ENCODE peak calls at places on chromosomes 13 and 19, in eight cellular contexts. O, W, U, B, N, C, F and J are unnamed samples.

GRCh38 chr19:10417598-10418280 is 2.6 kb upstream of the PDE4A start:
- DNase-seq in O (no peak), W (no peak), U (no peak), B (no peak), N (no peak), C (no peak), F (no peak), J (no peak)

GRCh38 chr13:44136693-44137268 is 236.8 kb upstream of the SERP2 start:
- DNase-seq in O (no peak), W (no peak), U (no peak), B (no peak), N (no peak), C (no peak), F (no peak), J (no peak)

GRCh38 chr13:28357247-28357825 is 137.6 kb downstream of the FLT1 start:
- DNase-seq in O (no peak), W (no peak), U (no peak), B (no peak), N (no peak), C (no peak), F (no peak), J (no peak)

GRCh38 chr19:42443944-42444398 is 1.2 kb upstream of the CXCL17 start:
- DNase-seq in O (no peak), W (no peak), U (no peak), B (no peak), N (no peak), C (peak), F (no peak), J (no peak)

GRCh38 chr13:102591988-102592781 is 4.6 kb upstream of the TPP2 start:
- DNase-seq in O (peak), W (peak), U (peak), B (peak), N (peak), C (peak), F (peak), J (peak)

GRCh38 chr13:114027046-114027760 is 53.3 kb upstream of the C13orf46 start:
- DNase-seq in O (peak), W (no peak), U (no peak), B (no peak), N (no peak), C (no peak), F (no peak), J (peak)

GRCh38 chr19:676343-677105 is at the start of gene FSTL3:
- DNase-seq in O (peak), W (no peak), U (no peak), B (peak), N (no peak), C (no peak), F (no peak), J (no peak)

GRCh38 chr13:25652764-25653163 is 281.0 kb downstream of the ATP8A2 start:
- DNase-seq in O (no peak), W (no peak), U (no peak), B (no peak), N (no peak), C (no peak), F (no peak), J (no peak)

GRCh38 chr19:42284066-42284501 is 15.0 kb downstream of the CIC start:
- DNase-seq in O (peak), W (peak), U (peak), B (peak), N (peak), C (peak), F (peak), J (peak)

GRCh38 chr13:79936368-79937136 is 404.4 kb downstream of the SPRY2 start:
- DNase-seq in O (peak), W (no peak), U (no peak), B (no peak), N (no peak), C (no peak), F (peak), J (peak)

GRCh38 chr19:44549507-44549906 is 20.0 kb upstream of the CEACAM20 start:
- DNase-seq in O (no peak), W (no peak), U (no peak), B (no peak), N (no peak), C (no peak), F (no peak), J (no peak)

GRCh38 chr19:1773173-1773572 is 19.9 kb downstream of the ONECUT3 start:
- DNase-seq in O (no peak), W (no peak), U (no peak), B (no peak), N (no peak), C (no peak), F (peak), J (peak)

GRCh38 chr13:93963266-93964131 is 516.0 kb downstream of the DCT start:
- DNase-seq in O (peak), W (no peak), U (no peak), B (no peak), N (no peak), C (no peak), F (peak), J (peak)

DNA sequence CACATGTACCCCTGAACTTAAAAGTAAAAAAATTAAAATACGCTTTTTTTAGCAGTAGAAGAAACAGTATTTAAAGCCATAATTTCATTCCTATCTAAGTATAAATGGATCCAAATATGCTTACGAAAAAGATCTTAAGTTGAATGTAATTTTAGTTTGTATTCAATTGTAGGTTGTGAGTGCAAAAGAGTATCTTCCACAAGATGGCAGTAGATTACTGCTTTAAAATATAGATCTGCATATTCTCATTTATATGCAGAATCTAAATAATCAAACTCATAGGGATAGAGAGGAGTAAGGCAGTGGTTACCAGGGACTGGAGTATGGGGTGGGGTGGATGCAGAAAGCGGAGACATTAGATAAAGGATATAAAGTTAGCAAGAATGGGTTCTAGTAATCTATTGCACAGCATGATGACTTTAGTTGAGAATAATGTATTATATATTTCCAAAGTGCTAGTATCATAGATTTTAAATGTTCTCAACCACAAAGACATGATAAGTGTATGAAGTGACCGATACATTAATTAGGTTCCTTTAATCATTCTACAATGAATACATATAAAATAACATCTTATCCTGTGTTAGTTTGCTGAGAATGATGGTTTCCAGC is 14.2 kb downstream of the OR7A17 start:
- DNase-seq in O (peak), W (peak), U (no peak), B (no peak), N (no peak), C (no peak), F (peak), J (peak)
- TF ChIP-seq CTCF in O (peak), W (peak), U (peak), B (no peak), N (peak), C (no peak), F (peak), J (peak)

GRCh38 chr13:103903790-103904189 is 837.6 kb upstream of the SLC10A2 start:
- DNase-seq in O (no peak), W (no peak), U (no peak), B (no peak), N (no peak), C (no peak), F (no peak), J (no peak)

GRCh38 chr13:103895835-103896520 is 829.8 kb upstream of the SLC10A2 start:
- DNase-seq in O (no peak), W (no peak), U (no peak), B (no peak), N (no peak), C (no peak), F (no peak), J (no peak)

GRCh38 chr13:103898481-103898880 is 832.3 kb upstream of the SLC10A2 start:
- DNase-seq in O (no peak), W (no peak), U (no peak), B (no peak), N (no peak), C (no peak), F (no peak), J (no peak)
- TF ChIP-seq CTCF in O (no peak), W (no peak), U (no peak), B (no peak), N (no peak), C (no peak), F (no peak), J (no peak)

DNA sequence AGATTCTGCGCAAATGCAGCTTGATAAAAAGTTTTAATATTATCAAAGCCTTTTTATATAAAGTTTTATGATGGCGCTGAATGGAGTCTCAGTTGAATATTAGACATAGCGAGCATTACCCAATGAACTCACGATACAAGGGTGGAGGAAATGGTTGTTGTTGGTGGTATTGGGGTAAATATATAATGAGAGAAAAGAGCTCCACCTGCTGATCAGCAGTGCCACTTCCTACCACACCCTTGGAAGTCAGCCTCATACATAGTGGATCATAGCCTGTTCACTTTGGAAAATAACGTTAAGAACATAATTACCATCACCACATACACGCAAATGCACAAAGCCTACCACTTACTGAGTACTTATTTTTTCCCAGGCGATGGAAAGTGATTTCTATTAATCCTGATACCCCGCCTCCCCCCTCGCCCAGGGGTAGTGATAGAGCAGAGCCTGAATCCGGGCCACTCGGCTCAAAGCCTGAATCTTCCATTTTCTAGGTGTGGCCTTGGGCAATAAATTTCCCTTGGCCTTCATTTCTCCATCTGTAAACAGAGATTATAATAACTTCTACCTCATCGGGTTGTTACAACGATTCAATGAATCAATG is 358.3 kb downstream of the KLF5 start:
- DNase-seq in O (peak), W (peak), U (no peak), B (no peak), N (peak), C (no peak), F (no peak), J (peak)
- TF ChIP-seq CTCF in O (peak), W (peak), U (no peak), B (no peak), N (no peak), C (no peak), F (peak), J (no peak)

GRCh38 chr19:49528211-49528771 is 488 bp downstream of the RCN3 start:
- DNase-seq in O (peak), W (no peak), U (no peak), B (peak), N (no peak), C (no peak), F (peak), J (peak)

GRCh38 chr19:49534632-49535385 is 7.0 kb downstream of the RCN3 start:
- DNase-seq in O (no peak), W (no peak), U (no peak), B (no peak), N (no peak), C (no peak), F (no peak), J (no peak)

GRCh38 chr19:49524812-49525455 is 2.9 kb upstream of the RCN3 start:
- DNase-seq in O (no peak), W (no peak), U (no peak), B (no peak), N (no peak), C (no peak), F (no peak), J (no peak)

GRCh38 chr19:49533551-49534488 is 6.0 kb downstream of the RCN3 start:
- DNase-seq in O (peak), W (peak), U (peak), B (peak), N (peak), C (peak), F (peak), J (peak)

DNA sequence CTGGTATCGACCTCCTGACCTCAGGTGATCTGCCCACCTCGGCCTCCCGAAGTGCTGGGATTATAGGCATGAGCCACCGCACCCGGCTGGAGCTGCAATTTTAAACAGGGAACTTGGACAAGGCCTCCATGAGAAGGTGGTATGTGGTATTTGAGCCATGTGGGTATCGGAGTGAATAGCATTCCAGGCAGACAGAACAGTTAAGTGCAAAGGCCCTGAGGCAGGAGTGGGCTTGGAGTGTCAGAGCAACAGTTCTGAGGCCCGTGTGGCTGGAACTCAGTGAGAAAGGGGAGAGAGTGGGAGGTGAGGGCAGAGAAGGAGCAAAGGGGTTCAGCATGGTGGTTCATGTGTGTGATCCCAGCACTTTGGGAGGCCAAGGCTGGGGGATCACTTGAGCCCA is 2.9 kb downstream of the RCN3 start:
- DNase-seq in O (no peak), W (no peak), U (no peak), B (no peak), N (no peak), C (no peak), F (no peak), J (no peak)
- TF ChIP-seq CTCF in O (no peak), W (no peak), U (no peak), B (no peak), N (no peak), C (no peak), F (no peak), J (no peak)

DNA sequence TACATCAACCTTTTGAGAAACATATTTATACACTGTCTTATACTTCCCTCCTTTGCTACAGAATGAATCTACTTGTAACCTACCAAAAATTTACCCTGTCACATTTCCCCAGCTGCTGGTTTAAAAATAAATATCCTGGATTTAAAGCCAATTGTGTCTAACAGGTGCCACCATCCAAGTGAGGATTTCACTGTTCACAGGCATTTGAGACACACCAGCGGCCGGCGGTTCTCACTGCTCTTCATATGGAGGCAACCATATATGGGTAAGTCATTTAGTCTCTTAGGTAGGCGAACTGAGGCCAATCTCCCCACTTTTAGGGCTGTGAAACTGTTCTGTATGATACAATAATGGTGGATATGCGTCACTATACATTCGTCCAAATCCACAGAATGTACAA is 26.2 kb downstream of the SLC25A30 start:
- DNase-seq in O (no peak), W (no peak), U (no peak), B (no peak), N (no peak), C (no peak), F (no peak), J (no peak)
- TF ChIP-seq CTCF in O (no peak), W (no peak), U (no peak), B (no peak), N (no peak), C (no peak), F (no peak), J (no peak)

DNA sequence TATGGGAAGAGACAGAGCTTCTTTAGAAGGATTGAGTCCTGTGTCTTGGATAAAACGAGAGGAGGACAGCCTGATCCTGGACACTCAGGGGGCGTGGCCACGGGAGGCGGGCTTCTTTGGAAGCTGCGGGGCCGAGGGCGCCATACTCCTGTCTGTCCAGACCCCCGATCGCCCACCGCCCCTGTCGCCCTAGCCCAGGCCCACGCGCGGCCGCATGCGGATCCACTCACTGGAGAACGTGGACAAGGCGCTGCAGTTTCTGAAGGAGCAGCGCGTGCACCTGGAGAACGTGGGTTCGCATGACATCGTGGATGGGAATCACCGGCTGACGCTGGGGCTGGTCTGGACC is 23.1 kb downstream of the SPTBN4 start:
- DNase-seq in O (no peak), W (no peak), U (no peak), B (no peak), N (peak), C (no peak), F (no peak), J (no peak)
- TF ChIP-seq CTCF in O (no peak), W (no peak), U (no peak), B (no peak), N (no peak), C (no peak), F (no peak), J (no peak)

GRCh38 chr19:37218592-37218935 is 550 bp downstream of the ZNF383 start:
- DNase-seq in O (no peak), W (no peak), U (no peak), B (no peak), N (no peak), C (peak), F (peak), J (peak)

GRCh38 chr19:37221136-37221535 is 3.1 kb downstream of the ZNF383 start:
- DNase-seq in O (no peak), W (no peak), U (no peak), B (no peak), N (no peak), C (no peak), F (no peak), J (no peak)

GRCh38 chr19:37220383-37220782 is 2.4 kb downstream of the ZNF383 start:
- DNase-seq in O (no peak), W (no peak), U (no peak), B (no peak), N (no peak), C (no peak), F (no peak), J (no peak)

GRCh38 chr19:37217533-37217854 is 520 bp upstream of the ZNF383 start:
- DNase-seq in O (no peak), W (no peak), U (no peak), B (no peak), N (no peak), C (no peak), F (no peak), J (no peak)

DNA sequence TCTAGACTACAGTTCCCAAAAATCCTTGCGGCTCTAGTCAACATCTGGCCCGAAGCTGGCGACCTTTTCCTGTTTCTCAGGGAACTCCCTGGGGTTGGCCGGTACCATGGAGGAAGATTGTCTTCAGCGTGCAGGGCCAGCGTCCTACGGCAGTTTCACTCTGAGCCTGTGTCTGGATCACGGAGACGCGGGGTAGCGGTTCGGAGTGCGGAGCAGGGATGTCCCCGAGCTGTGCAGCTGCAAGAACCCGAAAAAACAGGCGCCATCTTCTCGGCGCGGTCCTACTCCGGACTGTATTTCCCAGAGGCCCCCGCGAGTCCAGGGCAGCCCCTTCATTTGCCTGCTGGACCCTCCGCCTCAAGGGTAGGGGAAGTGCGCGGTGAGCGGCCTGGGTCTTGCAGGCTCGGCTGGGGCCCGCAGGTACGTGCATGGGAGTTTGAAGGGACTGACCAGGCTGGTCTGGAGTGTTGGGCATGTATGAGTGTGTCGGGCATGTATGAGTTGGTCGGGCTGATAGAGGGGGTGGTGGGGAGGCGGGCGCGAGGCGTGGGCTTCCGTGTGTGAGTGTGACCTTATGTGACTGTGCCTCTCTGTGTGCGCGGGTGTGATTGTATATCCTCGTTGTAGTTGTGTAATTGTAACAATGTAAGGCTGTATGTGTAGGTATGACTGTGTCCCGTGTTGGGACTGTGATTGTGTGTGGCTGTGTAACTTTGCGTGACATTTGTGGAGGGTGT is at the start of gene ZNF383:
- DNase-seq in O (peak), W (peak), U (peak), B (peak), N (peak), C (peak), F (peak), J (peak)
- TF ChIP-seq CTCF in O (no peak), W (no peak), U (no peak), B (no peak), N (no peak), C (no peak), F (no peak), J (no peak)